ENCODE peak calls at places on chromosomes 6 and 20, in seven cellular contexts. Z, W, G, T, O, B and H are unnamed samples.

GRCh38 chr6:95978230-95978629 is 37.5 kb upstream of the FUT9 start:
- DNase-seq in T (no peak), B (no peak), G (no peak), O (no peak), Z (no peak), W (no peak), H (no peak)

GRCh38 chr20:39133205-39133604 is 171.1 kb downstream of the DHX35 start:
- DNase-seq in O (no peak), B (no peak), W (no peak), G (no peak), T (no peak), Z (no peak), H (no peak)

GRCh38 chr6:158522616-158523015 is 37.3 kb upstream of the TMEM181 start:
- DNase-seq in W (no peak), B (no peak), G (no peak), Z (no peak), O (no peak), T (no peak), H (no peak)

GRCh38 chr6:137692806-137693205 is 174.3 kb upstream of the TNFAIP3 start:
- DNase-seq in T (no peak), O (no peak), B (no peak), W (no peak), Z (peak; percentile 25), G (no peak), H (no peak)

GRCh38 chr20:51610111-51610510 is 67.6 kb upstream of the NFATC2 start:
- DNase-seq in Z (no peak), O (no peak), W (no peak), B (no peak), T (no peak), G (no peak), H (no peak)

GRCh38 chr20:37649017-37649416 is 44.8 kb upstream of the CTNNBL1 start:
- DNase-seq in Z (no peak), B (no peak), G (no peak), O (peak; percentile 37), T (no peak), W (no peak), H (no peak)

GRCh38 chr6:81265106-81265505 is 487.4 kb downstream of the TENT5A start:
- DNase-seq in T (no peak), G (no peak), O (peak; percentile 37), B (peak; percentile 40), Z (peak; percentile 32), W (no peak), H (no peak)

GRCh38 chr6:30037182-30037788 is 23.8 kb upstream of the POLR1H start:
- DNase-seq in G (no peak), Z (peak; percentile 18), B (no peak), T (no peak), O (no peak), W (no peak), H (peak; percentile 38)

GRCh38 chr6:157469378-157469777 is 88.4 kb downstream of the ZDHHC14 start:
- DNase-seq in Z (no peak), W (no peak), B (no peak), G (no peak), O (no peak), T (no peak), H (peak; percentile 48)

GRCh38 chr20:13363473-13363872 is 142.4 kb downstream of the ISM1 start:
- DNase-seq in Z (no peak), T (no peak), B (no peak), W (no peak), O (no peak), G (no peak), H (no peak)

GRCh38 chr20:7924692-7925091 is 15.6 kb downstream of the HAO1 start:
- DNase-seq in T (no peak), W (peak; percentile 13), Z (peak; percentile 92), G (no peak), B (no peak), O (no peak), H (peak; percentile 38)
- H3K27ac ChIP-seq in T (no peak overlapping the region), W (peak overlapping the region; percentile 2), Z (peak overlapping the region; percentile 23), G (no peak overlapping the region), B (no peak overlapping the region), O (no peak overlapping the region), H (no peak overlapping the region)

DNA sequence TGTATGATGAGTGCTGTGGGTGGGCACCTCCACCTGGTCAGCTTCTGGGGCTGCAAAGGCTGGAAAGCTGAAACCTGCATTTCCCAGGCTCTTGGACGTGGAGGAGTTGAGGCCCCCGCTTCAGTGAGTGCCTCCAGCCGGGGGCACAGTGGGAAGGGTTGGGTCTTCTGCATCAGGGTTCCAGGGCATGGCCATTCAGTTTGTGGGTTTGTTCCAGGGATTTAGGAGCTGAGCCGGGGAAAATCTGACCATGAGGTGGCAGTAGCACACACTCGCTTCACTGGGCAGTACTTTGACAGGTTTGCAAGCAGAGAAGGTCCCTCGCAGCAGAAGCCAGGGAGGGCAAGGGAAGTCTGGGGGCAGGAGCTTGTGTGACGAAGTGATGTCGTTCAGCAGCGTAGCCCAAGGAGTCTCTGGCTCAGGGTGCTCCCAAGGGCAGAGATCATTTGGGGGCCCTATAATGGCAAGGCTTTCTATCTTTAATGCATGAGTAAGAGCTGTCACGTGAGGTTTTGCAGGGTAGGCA is 69.5 kb upstream of the SULF2 start:
- DNase-seq in O (no peak), B (no peak), W (no peak), G (no peak), Z (peak; percentile 55), T (no peak), H (peak; percentile 76)
- TF ChIP-seq CTCF in O (peak; percentile 16), B (no peak), W (peak; percentile 43), G (no peak), Z (peak; percentile 77), T (no peak), H (no peak)

DNA sequence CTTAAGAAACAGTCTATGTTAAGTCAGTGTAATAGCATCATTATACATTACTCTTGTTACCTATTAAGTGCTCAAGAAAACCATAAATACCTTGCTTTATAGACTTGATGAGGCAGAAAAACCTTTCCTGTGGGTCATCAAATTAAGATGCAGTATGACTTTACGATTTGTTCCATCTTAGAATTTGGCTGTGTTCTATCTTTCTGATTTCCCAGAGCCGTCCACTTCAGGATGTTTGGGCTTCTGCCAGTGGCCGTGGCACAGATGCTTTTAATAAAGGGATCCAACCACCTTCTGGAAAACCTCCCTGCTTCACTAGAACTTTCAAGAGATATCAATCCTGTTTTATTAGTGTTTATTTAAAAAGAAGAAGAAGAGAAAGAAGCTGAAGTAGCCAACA is 71.2 kb downstream of the PDE7B start:
- DNase-seq in T (no peak), Z (no peak), B (no peak), W (peak; percentile 46), G (no peak), O (peak; percentile 65), H (no peak)
- H3K27ac ChIP-seq in T (no peak overlapping the region), Z (peak overlapping the region; percentile 81), B (peak overlapping the region; percentile 39), W (peak overlapping the region; percentile 35), G (no peak overlapping the region), O (peak overlapping the region; percentile 59), H (no peak overlapping the region)

GRCh38 chr6:33508935-33509926 is 54.9 kb downstream of the ZBTB9 start:
- DNase-seq in G (no peak), Z (no peak), W (peak; percentile 6), T (no peak), B (no peak), O (no peak), H (no peak)
- TF ChIP-seq CTCF in G (no peak), Z (no peak), W (no peak), T (no peak), B (no peak), O (no peak), H (no peak)

GRCh38 chr20:45857836-45858250 is 429 bp downstream of the ZSWIM3 start:
- DNase-seq in Z (no peak), T (no peak), B (no peak), W (no peak), G (no peak), O (no peak), H (peak; percentile 65)
- H3K27ac ChIP-seq in Z (no peak overlapping the region), T (peak overlapping the region; percentile 65), B (peak overlapping the region; percentile 68), W (peak overlapping the region; percentile 89), G (peak overlapping the region; percentile 82), O (peak overlapping the region; percentile 89), H (peak overlapping the region; percentile 73)